ENCODE peak calls at places on chromosome 1, in five cellular contexts. S is heart left ventricle, Z is adrenal gland, M is tibial artery, U is body of pancreas. I is an unnamed sample.
A peak's percentile ranks its signal among the peaks of the same experiment; 100 is the strongest.

GRCh38 chr1:2865571-2866414 is 64.3 kb upstream of the TTC34 start:
- DNase-seq in S (no peak), Z (no peak), M (no peak), U (no peak), I (no peak)

GRCh38 chr1:156461141-156461540 is 39.4 kb downstream of the MEF2D start:
- DNase-seq in S (no peak), Z (no peak), M (no peak), U (no peak), I (no peak)

GRCh38 chr1:100643430-100644196 is 75.9 kb upstream of the VCAM1 start:
- DNase-seq in S (no peak), Z (no peak), M (no peak), U (peak; percentile 28), I (no peak)

GRCh38 chr1:204782118-204782700 is 88.5 kb upstream of the NFASC start:
- DNase-seq in S (no peak), Z (no peak), M (no peak), U (no peak), I (no peak)

GRCh38 chr1:66933887-66934700 is 9.3 kb downstream of the MIER1 start:
- DNase-seq in S (no peak), Z (no peak), M (no peak), U (no peak), I (no peak)

GRCh38 chr1:243345205-243345604 is 89.4 kb downstream of the SDCCAG8 start:
- DNase-seq in S (no peak), Z (no peak), M (no peak), U (peak; percentile 16), I (no peak)

GRCh38 chr1:242017580-242018233 is 18.8 kb upstream of the MAP1LC3C start:
- DNase-seq in S (peak; percentile 24), Z (peak; percentile 78), M (peak; percentile 38), U (peak; percentile 49), I (peak; percentile 10)

GRCh38 chr1:244918422-244919319 is 54.3 kb upstream of the HNRNPU start:
- DNase-seq in S (peak; percentile 42), Z (peak; percentile 53), M (no peak), U (peak; percentile 35), I (peak; percentile 74)

GRCh38 chr1:230195199-230195598 is 128.2 kb downstream of the GALNT2 start:
- DNase-seq in S (no peak), Z (no peak), M (no peak), U (no peak), I (no peak)

GRCh38 chr1:95384570-95384969 is 150.6 kb downstream of the RWDD3 start:
- DNase-seq in S (peak; percentile 9), Z (no peak), M (no peak), U (no peak), I (no peak)

GRCh38 chr1:53583021-53583902 is 124.1 kb downstream of the DMRTB1 start:
- DNase-seq in S (no peak), Z (no peak), M (no peak), U (peak; percentile 9), I (no peak)

GRCh38 chr1:12414444-12415238 is 184.8 kb downstream of the VPS13D start:
- DNase-seq in S (no peak), Z (no peak), M (no peak), U (no peak), I (no peak)

GRCh38 chr1:95095833-95096217 is 21.3 kb upstream of the TLCD4 start:
- DNase-seq in S (no peak), Z (no peak), M (no peak), U (no peak), I (no peak)

GRCh38 chr1:243596441-243597183 is 253.4 kb downstream of the AKT3 start:
- DNase-seq in S (no peak), Z (no peak), M (no peak), U (no peak), I (no peak)

GRCh38 chr1:209576392-209576791 is 7.1 kb upstream of the CAMK1G start:
- DNase-seq in S (no peak), Z (no peak), M (no peak), U (no peak), I (no peak)

GRCh38 chr1:35657851-35658250 is 16.5 kb upstream of the PSMB2 start:
- DNase-seq in S (no peak), Z (no peak), M (no peak), U (no peak), I (no peak)

GRCh38 chr1:210598135-210598652 is 269.5 kb downstream of the HHAT start:
- DNase-seq in S (peak; percentile 16), Z (no peak), M (peak; percentile 67), U (peak; percentile 20), I (no peak)

GRCh38 chr1:163071381-163072255 is 2.5 kb downstream of the RGS4 start:
- DNase-seq in S (peak; percentile 64), Z (peak; percentile 93), M (peak; percentile 58), U (peak; percentile 54), I (peak; percentile 7)

GRCh38 chr1:31760901-31761470 is 3.2 kb downstream of the ADGRB2 start:
- DNase-seq in S (peak; percentile 53), Z (peak; percentile 72), M (peak; percentile 49), U (peak; percentile 81), I (peak; percentile 58)

GRCh38 chr1:1021010-1021845 is 1.3 kb downstream of the AGRN start:
- DNase-seq in S (peak; percentile 85), Z (peak; percentile 65), M (no peak), U (peak; percentile 76), I (no peak)

GRCh38 chr1:80656628-80657019 is 1144.1 kb upstream of the ADGRL2 start:
- DNase-seq in S (no peak), Z (no peak), M (no peak), U (no peak), I (no peak)

GRCh38 chr1:161843156-161843555 is 77.0 kb downstream of the ATF6 start:
- DNase-seq in S (no peak), Z (no peak), M (no peak), U (no peak), I (no peak)

GRCh38 chr1:25569599-25570458 is 26.4 kb downstream of the LDLRAP1 start:
- DNase-seq in S (no peak), Z (no peak), M (no peak), U (no peak), I (no peak)

GRCh38 chr1:43441166-43441893 is 12.4 kb downstream of the HYI start:
- DNase-seq in S (no peak), Z (peak; percentile 48), M (peak; percentile 10), U (no peak), I (no peak)

GRCh38 chr1:50251592-50252165 is 143.0 kb downstream of the ELAVL4 start:
- DNase-seq in S (no peak), Z (peak; percentile 80), M (no peak), U (no peak), I (no peak)

GRCh38 chr1:31748265-31748859 is 15.8 kb downstream of the ADGRB2 start:
- DNase-seq in S (no peak), Z (no peak), M (no peak), U (no peak), I (no peak)

GRCh38 chr1:8171751-8172464 is 145.8 kb upstream of the ERRFI1 start:
- DNase-seq in S (no peak), Z (no peak), M (no peak), U (peak; percentile 2), I (no peak)

GRCh38 chr1:202362212-202362611 is 13.7 kb downstream of the PPP1R12B start:
- DNase-seq in S (no peak), Z (no peak), M (no peak), U (no peak), I (no peak)

GRCh38 chr1:155002479-155003226 is at the start of gene ZBTB7B:
- DNase-seq in S (peak; percentile 36), Z (peak; percentile 75), M (peak; percentile 49), U (peak; percentile 72), I (no peak)

GRCh38 chr1:77489910-77490309 is 192.5 kb downstream of the ZZZ3 start:
- DNase-seq in S (no peak), Z (no peak), M (no peak), U (no peak), I (no peak)

GRCh38 chr1:154812911-154813816 is 56.9 kb downstream of the KCNN3 start:
- DNase-seq in S (peak; percentile 68), Z (peak; percentile 59), M (no peak), U (peak; percentile 37), I (no peak)

GRCh38 chr1:30325999-30326398 is 397.4 kb downstream of the MATN1 start:
- DNase-seq in S (no peak), Z (peak; percentile 21), M (no peak), U (no peak), I (no peak)
- H3K9me3 ChIP-seq in S (no peaks in the 10 kb centered on the region), Z (no peaks in the 10 kb centered on the region), M (no peaks in the 10 kb centered on the region), U (no peaks in the 10 kb centered on the region), I (no peaks in the 10 kb centered on the region)

DNA sequence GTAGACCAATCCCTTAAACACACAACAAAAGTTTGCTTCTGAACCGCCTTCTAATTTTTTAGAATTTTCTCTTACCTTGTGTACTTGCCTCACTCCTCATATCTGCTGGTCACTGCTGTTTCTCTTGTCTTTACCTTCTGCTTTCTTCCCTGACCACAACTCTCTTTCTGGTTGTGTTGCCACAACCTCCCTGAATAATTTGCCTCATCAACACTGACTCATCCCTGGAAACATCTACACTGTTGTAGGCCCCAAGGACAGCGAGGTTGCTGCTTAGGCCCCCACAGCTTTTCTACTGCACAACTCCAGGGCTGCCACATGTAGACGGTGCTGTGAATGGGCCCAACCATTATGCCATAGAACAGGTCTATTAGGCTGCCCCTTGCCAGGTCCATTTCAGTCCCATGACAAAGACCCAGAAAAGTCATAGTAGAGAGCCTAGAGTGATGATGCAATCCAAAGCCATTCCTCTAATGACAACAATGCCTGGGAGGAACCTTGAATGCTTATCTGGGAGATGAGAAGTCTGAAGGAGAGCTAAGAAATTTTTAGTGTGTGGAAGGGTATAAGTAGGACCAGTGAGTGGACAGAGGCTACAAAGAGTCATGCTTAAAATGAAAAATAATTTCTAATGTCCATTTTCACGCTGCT is 36.6 kb upstream of the LCE5A start:
- DNase-seq in S (no peak), Z (no peak), M (no peak), U (no peak), I (no peak)
- H3K9me3 ChIP-seq in S (peaks cover 22% of the 10 kb centered on the region), Z (peaks cover 18% of the 10 kb centered on the region), M (no peaks in the 10 kb centered on the region), U (peaks cover 26% of the 10 kb centered on the region), I (peaks cover 25% of the 10 kb centered on the region)

DNA sequence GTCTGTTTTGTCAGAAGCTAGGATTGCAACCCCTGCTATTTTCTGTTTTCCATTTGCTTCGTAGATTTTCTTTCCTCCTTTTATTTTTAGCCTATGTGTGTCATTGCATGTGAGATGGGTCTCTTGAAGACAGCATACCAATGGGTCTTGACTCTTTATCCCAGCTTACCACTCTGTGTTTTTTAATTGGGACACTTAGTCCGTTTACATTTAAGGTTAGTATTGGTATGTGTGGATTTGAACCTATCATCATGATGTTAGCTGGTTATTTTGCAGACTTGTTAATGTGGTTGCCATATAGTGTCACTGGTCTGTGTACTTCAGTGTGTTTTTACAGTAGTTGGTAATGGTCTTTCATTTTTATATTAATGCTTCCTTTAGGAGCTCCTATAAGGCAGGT is 141.5 kb downstream of the DNAH14 start:
- DNase-seq in S (no peak), Z (no peak), M (no peak), U (no peak), I (no peak)
- H3K9me3 ChIP-seq in S (peaks cover 25% of the 10 kb centered on the region), Z (peaks cover 3% of the 10 kb centered on the region), M (no peaks in the 10 kb centered on the region), U (peaks cover 21% of the 10 kb centered on the region), I (peaks cover 9% of the 10 kb centered on the region)

DNA sequence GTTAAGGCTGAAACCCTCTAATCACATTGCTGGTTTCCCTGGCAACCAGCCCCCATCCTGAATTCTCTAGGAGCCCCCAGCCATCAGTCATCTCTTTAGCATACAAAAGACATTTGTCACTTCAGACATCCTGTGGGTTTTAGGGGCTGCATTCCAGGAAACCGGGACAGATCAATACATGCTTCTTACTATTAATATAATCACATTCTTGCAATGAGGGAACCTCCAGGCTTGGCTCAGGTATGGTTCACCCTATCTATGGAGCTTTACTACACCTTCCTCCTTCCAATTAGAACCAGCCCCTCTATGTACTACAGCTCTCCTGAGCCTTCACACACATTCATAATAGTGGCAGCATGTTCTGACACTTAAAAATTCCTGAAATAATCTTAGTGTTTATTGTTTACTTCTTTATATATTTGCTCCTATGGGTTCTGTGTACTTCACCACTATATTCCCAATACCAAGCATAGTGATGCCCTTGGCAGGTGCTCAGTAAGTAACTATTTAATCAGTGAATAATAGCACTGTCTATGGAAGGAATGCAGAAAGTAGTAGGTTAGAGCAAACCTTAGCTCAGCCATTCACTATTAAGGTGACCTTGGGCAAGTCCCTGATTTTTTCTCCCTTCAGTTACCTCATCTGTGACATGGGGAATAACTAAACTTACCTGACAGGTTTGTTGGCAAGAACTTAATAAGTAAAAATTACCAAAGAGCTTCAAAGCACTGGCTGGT is 59.6 kb downstream of the ZNF678 start:
- DNase-seq in S (no peak), Z (no peak), M (no peak), U (no peak), I (no peak)
- H3K9me3 ChIP-seq in S (peaks cover 73% of the 10 kb centered on the region), Z (no peaks in the 10 kb centered on the region), M (peaks cover 40% of the 10 kb centered on the region), U (peaks cover 39% of the 10 kb centered on the region), I (peaks cover 78% of the 10 kb centered on the region)

I was measured in CD4-positive, alpha-beta T cell.